ENCODE peak calls at places on chromosomes 3 and 15, in seven cellular contexts. H is activated CD4-positive, alpha-beta T cell treated with anti-CD3 and anti-CD28 coated beads for 48 hours; C is hippocampal formation; T is activated CD4-positive, CD25-positive, alpha-beta regulatory T cell; V is HL-60; G is naive thymus-derived CD8-positive, alpha-beta T cell; P is transverse colon. Z is an unnamed sample.

GRCh38 chr15:67180035-67180434 is 74.4 kb downstream of the AAGAB start:
- DNase-seq in H (no peak), C (no peak), T (no peak), V (no peak), G (no peak), P (no peak), Z (peak)

GRCh38 chr3:135148431-135148830 is 353.4 kb downstream of the EPHB1 start:
- DNase-seq in H (no peak), C (no peak), T (no peak), V (no peak), G (no peak), P (no peak), Z (no peak)

GRCh38 chr3:171223396-171223795 is 196.9 kb upstream of the SLC2A2 start:
- DNase-seq in H (no peak), C (no peak), T (no peak), V (no peak), G (no peak), P (no peak), Z (no peak)

GRCh38 chr15:75063338-75063737 is 39.9 kb downstream of the PPCDC start:
- DNase-seq in H (no peak), C (no peak), T (no peak), V (no peak), G (no peak), P (no peak), Z (no peak)

GRCh38 chr3:42061711-42062408 is 29.3 kb upstream of the TRAK1 start:
- DNase-seq in H (no peak), C (no peak), T (no peak), V (no peak), G (no peak), P (peak), Z (no peak)

GRCh38 chr15:82874267-82874666 is 64.8 kb downstream of the WHAMM start:
- DNase-seq in H (no peak), C (no peak), T (no peak), V (no peak), G (no peak), P (no peak), Z (no peak)

GRCh38 chr3:46471371-46471914 is 6.7 kb upstream of the LTF start:
- DNase-seq in H (no peak), C (no peak), T (no peak), V (no peak), G (no peak), P (no peak), Z (peak)

GRCh38 chr3:9951962-9952805 is at the start of gene PRRT3:
- DNase-seq in H (peak), C (no peak), T (peak), V (peak), G (peak), P (peak), Z (peak)

GRCh38 chr3:139555249-139555648 is 15.7 kb upstream of the RBP1 start:
- DNase-seq in H (no peak), C (no peak), T (no peak), V (no peak), G (no peak), P (no peak), Z (no peak)

GRCh38 chr3:126340596-126340942 is 16.6 kb downstream of the KLF15 start:
- DNase-seq in H (no peak), C (no peak), T (no peak), V (no peak), G (peak), P (peak), Z (peak)

GRCh38 chr3:133674290-133674912 is 12.7 kb upstream of the TOPBP1 start:
- DNase-seq in H (no peak), C (no peak), T (no peak), V (no peak), G (no peak), P (no peak), Z (no peak)

GRCh38 chr3:52800079-52800478 is 5.5 kb downstream of the ITIH3 start:
- DNase-seq in H (no peak), C (no peak), T (no peak), V (no peak), G (no peak), P (no peak), Z (no peak)

GRCh38 chr3:62183087-62183486 is 190.3 kb downstream of the FEZF2 start:
- DNase-seq in H (no peak), C (no peak), T (no peak), V (no peak), G (no peak), P (no peak), Z (no peak)

GRCh38 chr15:58355352-58355964 is 76.3 kb upstream of the LIPC start:
- DNase-seq in H (no peak), C (no peak), T (no peak), V (no peak), G (no peak), P (no peak), Z (no peak)

GRCh38 chr3:119230071-119230470 is 10.6 kb downstream of the B4GALT4 start:
- DNase-seq in H (no peak), C (no peak), T (no peak), V (no peak), G (no peak), P (no peak), Z (no peak)

GRCh38 chr15:80709542-80709941 is 14.4 kb downstream of the ABHD17C start:
- DNase-seq in H (no peak), C (no peak), T (no peak), V (no peak), G (no peak), P (peak), Z (no peak)

GRCh38 chr3:72515915-72516314 is 332.3 kb downstream of the SHQ1 start:
- DNase-seq in H (no peak), C (no peak), T (no peak), V (no peak), G (no peak), P (no peak), Z (no peak)

GRCh38 chr3:148955544-148956346 is 35.6 kb upstream of the GYG1 start:
- DNase-seq in H (peak), C (no peak), T (no peak), V (peak), G (no peak), P (peak), Z (no peak)

GRCh38 chr3:162143181-162143580 is 646.6 kb downstream of the OTOL1 start:
- DNase-seq in H (no peak), C (no peak), T (no peak), V (no peak), G (no peak), P (no peak), Z (no peak)

GRCh38 chr3:10546181-10546624 is 40.8 kb upstream of the ATP2B2 start:
- DNase-seq in H (no peak), C (no peak), T (no peak), V (no peak), G (no peak), P (no peak), Z (peak)

GRCh38 chr15:68025860-68026424 is 28.2 kb upstream of the PIAS1 start:
- DNase-seq in H (no peak), C (no peak), T (no peak), V (no peak), G (no peak), P (no peak), Z (no peak)

GRCh38 chr3:32842531-32842931 is 24.7 kb downstream of the TRIM71 start:
- DNase-seq in H (no peak), C (no peak), T (no peak), V (peak), G (no peak), P (peak), Z (no peak)

GRCh38 chr3:4979401-4980228 is at the start of gene BHLHE40:
- DNase-seq in H (no peak), C (no peak), T (no peak), V (no peak), G (peak), P (peak), Z (no peak)

Z was measured in mesenteric fat pad.